ENCODE peak calls at places on chromosome 10, in four cellular contexts. One of them, this sample, is unnamed.

GRCh38 chr10:118870467-118871243 is 115.9 kb upstream of the CACUL1 start:
- DNase-seq in NCI-H345: no peak
- DNase-seq in GDM1: no peak
- DNase-seq in SK-MEL-5: no peak
- DNase-seq in this sample: peak

GRCh38 chr10:43076876-43077420 is at the start of gene RET:
- DNase-seq in NCI-H345: peak
- DNase-seq in GDM1: no peak
- DNase-seq in SK-MEL-5: no peak
- DNase-seq in this sample: peak

GRCh38 chr10:91901784-91902677 is 7.3 kb downstream of the FGFBP3 start:
- DNase-seq in NCI-H345: no peak
- DNase-seq in GDM1: peak
- DNase-seq in SK-MEL-5: peak
- DNase-seq in this sample: peak

GRCh38 chr10:79979310-79979972 is 30.5 kb upstream of the SFTPD start:
- DNase-seq in NCI-H345: no peak
- DNase-seq in GDM1: no peak
- DNase-seq in SK-MEL-5: no peak
- DNase-seq in this sample: no peak

GRCh38 chr10:79436066-79436849 is 9.2 kb downstream of the ZCCHC24 start:
- DNase-seq in NCI-H345: no peak
- DNase-seq in GDM1: no peak
- DNase-seq in SK-MEL-5: no peak
- DNase-seq in this sample: no peak

GRCh38 chr10:74814792-74815191 is 11.6 kb upstream of the KAT6B start:
- DNase-seq in NCI-H345: no peak
- DNase-seq in GDM1: no peak
- DNase-seq in SK-MEL-5: no peak
- DNase-seq in this sample: no peak

GRCh38 chr10:21173433-21173963 is 276.4 kb upstream of the NEBL start:
- DNase-seq in NCI-H345: peak
- DNase-seq in GDM1: no peak
- DNase-seq in SK-MEL-5: no peak
- DNase-seq in this sample: peak

GRCh38 chr10:80619036-80619435 is 81.3 kb downstream of the SH2D4B start:
- DNase-seq in NCI-H345: no peak
- DNase-seq in GDM1: no peak
- DNase-seq in SK-MEL-5: no peak
- DNase-seq in this sample: no peak

GRCh38 chr10:22682237-22683192 is 31.9 kb downstream of the PIP4K2A start:
- DNase-seq in NCI-H345: no peak
- DNase-seq in GDM1: peak
- DNase-seq in SK-MEL-5: no peak
- DNase-seq in this sample: no peak

GRCh38 chr10:118569241-118569881 is 26.1 kb downstream of the PRLHR start:
- DNase-seq in NCI-H345: no peak
- DNase-seq in GDM1: no peak
- DNase-seq in SK-MEL-5: no peak
- DNase-seq in this sample: no peak

GRCh38 chr10:130958981-130959751 is 352.4 kb downstream of the TCERG1L start:
- DNase-seq in NCI-H345: no peak
- DNase-seq in GDM1: no peak
- DNase-seq in SK-MEL-5: no peak
- DNase-seq in this sample: no peak

GRCh38 chr10:63414481-63415260 is 51.1 kb downstream of the JMJD1C start:
- DNase-seq in NCI-H345: no peak
- DNase-seq in GDM1: no peak
- DNase-seq in SK-MEL-5: no peak
- DNase-seq in this sample: no peak

GRCh38 chr10:131215776-131216175 is 95.7 kb downstream of the TCERG1L start:
- DNase-seq in NCI-H345: no peak
- DNase-seq in GDM1: no peak
- DNase-seq in SK-MEL-5: no peak
- DNase-seq in this sample: no peak

GRCh38 chr10:96587255-96588059 is 645 bp upstream of the TM9SF3 start:
- DNase-seq in NCI-H345: peak
- DNase-seq in GDM1: no peak
- DNase-seq in SK-MEL-5: peak
- DNase-seq in this sample: peak

GRCh38 chr10:121667948-121668335 is 69.7 kb upstream of the FGFR2 start:
- DNase-seq in NCI-H345: no peak
- DNase-seq in GDM1: no peak
- DNase-seq in SK-MEL-5: no peak
- DNase-seq in this sample: no peak

GRCh38 chr10:80500572-80501380 is 36.9 kb upstream of the SH2D4B start:
- DNase-seq in NCI-H345: no peak
- DNase-seq in GDM1: no peak
- DNase-seq in SK-MEL-5: peak
- DNase-seq in this sample: peak

GRCh38 chr10:72846225-72846624 is 47.3 kb upstream of the OIT3 start:
- DNase-seq in NCI-H345: no peak
- DNase-seq in GDM1: no peak
- DNase-seq in SK-MEL-5: no peak
- DNase-seq in this sample: no peak

GRCh38 chr10:44981172-44982113 is 2.8 kb upstream of the DEPP1 start:
- DNase-seq in NCI-H345: no peak
- DNase-seq in GDM1: no peak
- DNase-seq in SK-MEL-5: peak
- DNase-seq in this sample: no peak

GRCh38 chr10:93420091-93420490 is 62.0 kb downstream of the MYOF start:
- DNase-seq in NCI-H345: no peak
- DNase-seq in GDM1: no peak
- DNase-seq in SK-MEL-5: no peak
- DNase-seq in this sample: peak

GRCh38 chr10:21329995-21330627 is 195.4 kb downstream of the SKIDA1 start:
- DNase-seq in NCI-H345: no peak
- DNase-seq in GDM1: no peak
- DNase-seq in SK-MEL-5: peak
- DNase-seq in this sample: peak

GRCh38 chr10:14603539-14604102 is 171.1 kb downstream of the FAM107B start:
- DNase-seq in NCI-H345: peak
- DNase-seq in GDM1: no peak
- DNase-seq in SK-MEL-5: no peak
- DNase-seq in this sample: peak

GRCh38 chr10:1521741-1522140 is 215.6 kb downstream of the ADARB2 start:
- DNase-seq in NCI-H345: no peak
- DNase-seq in GDM1: no peak
- DNase-seq in SK-MEL-5: no peak
- DNase-seq in this sample: no peak

This sample was measured in NCI-H69.